ENCODE peak calls at places on chromosomes 7 and 10, in eight cellular contexts. L is thoracic aorta, Z is AG10803, A is aorta, C is psoas muscle, E is GM12865, W is AG04450, V is fibroblast of the aortic adventitia. G is an unnamed sample.

GRCh38 chr7:51288896-51289607 is 27.6 kb downstream of the COBL start:
- DNase-seq in V (no peak), L (no peak), C (no peak), Z (no peak), A (no peak), E (no peak), W (no peak), G (no peak)

GRCh38 chr7:112937651-112938390 is 147.6 kb upstream of the TMEM168 start:
- DNase-seq in V (peak; percentile 67), Z (peak; percentile 84), L (no peak), W (no peak), E (no peak), C (no peak), A (no peak), G (no peak)

GRCh38 chr10:71752391-71753090 is 20.8 kb downstream of the VSIR start:
- DNase-seq in E (peak; percentile 27), L (no peak), V (no peak), A (no peak), C (no peak), Z (no peak), W (no peak), G (no peak)

GRCh38 chr7:36199329-36199728 is 46.3 kb downstream of the EEPD1 start:
- DNase-seq in A (no peak), W (no peak), E (no peak), C (no peak), V (no peak), L (no peak), Z (no peak), G (no peak)

GRCh38 chr7:142908921-142909870 is 23.7 kb upstream of the TRPV6 start:
- DNase-seq in V (peak; percentile 8), W (no peak), Z (peak; percentile 6), A (no peak), L (no peak), C (no peak), E (peak; percentile 29), G (no peak)

GRCh38 chr7:139060838-139061237 is 25.0 kb upstream of the ZC3HAV1L start:
- DNase-seq in C (no peak), V (no peak), W (no peak), A (no peak), E (no peak), L (no peak), Z (peak; percentile 57), G (no peak)

GRCh38 chr10:76429642-76430041 is 998.2 kb downstream of the LRMDA start:
- DNase-seq in C (no peak), W (no peak), A (no peak), E (no peak), L (no peak), V (peak; percentile 30), Z (no peak), G (no peak)

GRCh38 chr7:45589915-45590678 is 15.9 kb downstream of the ADCY1 start:
- DNase-seq in W (no peak), C (no peak), V (no peak), A (no peak), E (no peak), L (no peak), Z (no peak), G (no peak)

GRCh38 chr10:3803295-3803883 is 18.4 kb upstream of the KLF6 start:
- DNase-seq in A (no peak), L (no peak), E (no peak), Z (peak; percentile 64), C (no peak), W (no peak), V (no peak), G (no peak)

GRCh38 chr7:64574481-64575159 is 11.7 kb upstream of the ZNF680 start:
- DNase-seq in C (peak; percentile 47), W (no peak), E (no peak), V (peak; percentile 16), Z (peak; percentile 21), A (peak; percentile 87), L (peak; percentile 18), G (no peak)

GRCh38 chr10:58050575-58050974 is 217.1 kb downstream of the IPMK start:
- DNase-seq in V (no peak), W (no peak), E (no peak), C (no peak), Z (no peak), L (no peak), A (no peak), G (no peak)

GRCh38 chr7:39754326-39755120 is 131.2 kb downstream of the RALA start:
- DNase-seq in Z (peak; percentile 66), V (peak; percentile 75), E (no peak), C (no peak), L (no peak), A (no peak), W (no peak), G (peak; percentile 89)
- H3K4me3 ChIP-seq in Z (peak overlapping the region; percentile 37), V (peak overlapping the region; percentile 32), E (no peak overlapping the region), C (no peak overlapping the region), L (peak overlapping the region; percentile 60), A (no peak overlapping the region), W (peak overlapping the region; percentile 34), G (peak overlapping the region; percentile 32)

DNA sequence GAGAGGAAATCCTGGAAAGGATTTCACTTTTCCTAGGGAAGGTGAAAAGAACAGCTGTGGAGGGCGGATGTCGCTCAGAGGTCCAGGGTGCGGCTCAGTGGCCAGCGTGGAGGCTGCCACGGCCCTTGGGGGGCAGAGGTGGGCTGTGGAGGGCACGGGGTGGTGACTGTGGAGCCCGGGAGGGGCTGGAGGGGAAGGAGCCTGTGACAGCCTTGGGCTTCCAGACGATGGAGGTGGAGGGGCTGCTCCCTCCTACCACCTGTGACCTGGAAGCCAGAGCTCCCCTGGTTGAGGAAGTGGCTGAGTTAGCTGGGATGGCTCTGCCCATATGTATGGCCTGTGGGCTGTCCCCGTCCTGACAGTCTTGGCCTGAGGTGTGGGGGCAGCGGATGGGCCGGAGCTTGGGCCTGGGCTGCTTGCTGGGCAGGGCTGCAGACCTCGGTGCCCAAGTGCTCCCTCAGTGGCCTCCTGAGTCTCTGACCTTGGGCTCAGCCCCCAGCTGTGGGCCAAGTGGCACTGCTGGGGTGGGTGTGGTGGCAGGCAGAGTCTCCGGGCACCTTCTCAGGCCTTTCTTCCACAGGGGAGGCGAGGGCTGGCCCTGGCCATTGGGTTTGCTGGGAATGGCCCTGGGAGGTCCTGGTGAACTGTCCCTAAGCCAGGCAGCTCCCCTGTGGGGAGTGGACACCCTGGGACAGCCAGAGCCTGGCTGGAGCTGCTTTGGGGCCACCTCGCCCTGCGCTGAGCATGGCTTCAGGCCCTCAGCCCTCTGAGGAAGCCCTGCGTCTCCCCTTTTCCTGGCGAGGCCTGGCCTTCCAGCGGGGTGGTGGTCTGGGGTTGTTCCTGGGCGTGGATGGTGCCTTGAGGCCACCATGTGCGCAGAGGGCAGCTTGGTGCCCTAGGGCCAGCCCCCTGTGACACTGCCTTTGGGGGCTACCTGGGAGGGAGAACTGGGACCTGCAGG is 3.9 kb downstream of the BRI3 start:
- DNase-seq in Z (no peak), W (no peak), E (no peak), L (no peak), C (no peak), V (no peak), A (no peak), G (no peak)
- H3K4me3 ChIP-seq in Z (peak overlapping the region; percentile 93), W (peak overlapping the region; percentile 90), E (no peak overlapping the region), L (peak overlapping the region; percentile 97), C (peak overlapping the region; percentile 90), V (peak overlapping the region; percentile 95), A (no peak overlapping the region), G (peak overlapping the region; percentile 98)

DNA sequence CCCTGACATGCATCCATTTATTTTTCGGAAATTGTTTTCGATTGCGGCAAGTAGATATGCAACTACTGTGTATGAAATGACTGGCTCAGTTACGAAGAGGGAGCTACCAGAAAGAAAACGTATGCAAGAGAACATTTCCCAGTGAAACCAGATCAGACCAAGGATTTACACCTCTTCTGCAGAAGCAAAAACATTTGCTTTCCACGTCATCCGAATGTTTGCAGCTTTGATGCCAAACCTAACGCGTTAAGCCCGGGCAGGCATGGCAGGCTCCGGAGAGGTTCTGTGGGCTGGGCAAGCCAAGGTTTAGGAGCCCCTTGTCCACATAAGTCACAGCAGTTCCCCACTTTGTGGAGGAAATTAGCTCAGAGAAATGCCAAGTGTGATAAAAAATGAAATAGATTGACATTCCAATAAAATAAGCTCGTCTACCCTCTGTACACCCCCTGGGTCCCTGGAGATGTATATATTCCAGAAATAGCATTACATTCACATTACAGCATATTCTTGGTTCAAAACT is 81.3 kb downstream of the LYZL1 start:
- DNase-seq in W (no peak), Z (no peak), A (no peak), V (peak; percentile 45), L (no peak), C (no peak), E (no peak), G (no peak)
- H3K4me3 ChIP-seq in W (no peak overlapping the region), Z (no peak overlapping the region), A (no peak overlapping the region), V (peak overlapping the region; percentile 35), L (peak overlapping the region; percentile 63), C (peak overlapping the region; percentile 25), E (no peak overlapping the region), G (no peak overlapping the region)

DNA sequence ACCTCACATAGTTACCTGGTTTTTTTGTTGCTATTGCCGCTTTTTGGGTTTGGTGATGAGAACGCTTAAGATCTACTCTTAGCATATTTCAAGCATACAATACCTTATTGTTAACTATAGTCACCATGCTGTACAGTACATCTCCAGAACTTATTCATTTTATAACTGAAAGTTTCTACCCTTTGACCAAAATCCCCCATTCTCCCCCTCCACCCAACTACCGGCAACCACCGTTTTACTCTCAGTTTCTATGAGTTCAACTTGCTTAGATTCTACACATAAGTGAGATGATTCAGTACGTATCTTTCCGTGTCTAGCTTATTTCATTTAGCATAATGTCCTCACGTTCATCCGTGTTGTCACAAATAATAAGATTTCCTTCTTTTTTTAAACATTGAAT is 86.7 kb upstream of the IL6 start:
- DNase-seq in W (no peak), V (no peak), A (no peak), C (no peak), Z (no peak), L (no peak), E (peak; percentile 86), G (no peak)
- H3K4me3 ChIP-seq in W (no peak overlapping the region), V (no peak overlapping the region), A (no peak overlapping the region), C (no peak overlapping the region), Z (no peak overlapping the region), L (no peak overlapping the region), E (no peak overlapping the region), G (no peak overlapping the region)

DNA sequence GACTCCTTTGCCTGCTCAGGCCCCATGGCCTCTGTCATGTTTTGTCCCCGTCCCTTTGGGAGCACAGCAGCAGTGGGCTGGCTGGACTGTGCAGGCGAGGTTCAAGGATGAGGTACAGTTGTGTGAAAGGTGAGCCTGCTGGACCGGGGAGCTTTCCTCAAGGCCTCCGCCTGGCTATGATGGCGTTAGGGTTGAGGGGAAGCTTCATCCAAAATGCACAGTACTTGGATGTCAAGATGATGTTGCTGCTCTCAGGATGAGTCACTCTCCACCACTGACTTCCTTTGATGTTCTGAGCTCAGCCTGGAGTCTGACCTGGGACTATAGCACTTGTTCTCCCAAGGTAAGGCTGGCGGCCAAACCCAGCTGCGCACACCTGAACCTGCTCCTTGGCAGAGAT is 152.7 kb upstream of the SHH start:
- DNase-seq in Z (no peak), V (no peak), C (no peak), E (peak; percentile 30), W (no peak), A (peak; percentile 48), L (no peak), G (no peak)
- H3K4me3 ChIP-seq in Z (no peak overlapping the region), V (no peak overlapping the region), C (no peak overlapping the region), E (no peak overlapping the region), W (no peak overlapping the region), A (no peak overlapping the region), L (no peak overlapping the region), G (no peak overlapping the region)

G was measured in epithelial cell of proximal tubule.